ENCODE peak calls at places on chromosomes 12 and 14, in five cellular contexts. One of them, this sample, is unnamed.
A peak's percentile ranks its signal among the peaks of the same experiment; 100 is the strongest.

GRCh38 chr14:33675415-33676130 is 275.3 kb downstream of the EGLN3 start:
- DNase-seq in PC-3: peak; percentile 10
- DNase-seq in HepG2: no peak
- DNase-seq in HCT116: no peak
- DNase-seq in hepatocyte: no peak
- DNase-seq in this sample: peak; percentile 5

GRCh38 chr12:62522984-62523383 is 56.4 kb downstream of the MON2 start:
- DNase-seq in PC-3: peak; percentile 18
- DNase-seq in HepG2: no peak
- DNase-seq in HCT116: no peak
- DNase-seq in hepatocyte: no peak
- DNase-seq in this sample: no peak

GRCh38 chr12:63103489-63104131 is 47.4 kb downstream of the AVPR1A start:
- DNase-seq in PC-3: peak; percentile 65
- DNase-seq in HepG2: peak; percentile 15
- DNase-seq in HCT116: peak; percentile 16
- DNase-seq in hepatocyte: peak; percentile 46
- DNase-seq in this sample: peak; percentile 3

GRCh38 chr12:23055004-23055403 is 430.0 kb downstream of the ETNK1 start:
- DNase-seq in PC-3: peak; percentile 23
- DNase-seq in HepG2: peak; percentile 24
- DNase-seq in HCT116: peak; percentile 8
- DNase-seq in hepatocyte: peak; percentile 54
- DNase-seq in this sample: peak; percentile 54

GRCh38 chr14:68982581-68982980 is 3.5 kb upstream of the ACTN1 start:
- DNase-seq in PC-3: no peak
- DNase-seq in HepG2: no peak
- DNase-seq in HCT116: no peak
- DNase-seq in hepatocyte: no peak
- DNase-seq in this sample: no peak

GRCh38 chr14:22502007-22502406 is 87.0 kb downstream of the DAD1 start:
- DNase-seq in PC-3: peak; percentile 39
- DNase-seq in HepG2: no peak
- DNase-seq in HCT116: no peak
- DNase-seq in hepatocyte: no peak
- DNase-seq in this sample: no peak

GRCh38 chr14:99248761-99249171 is 23.2 kb downstream of the BCL11B start:
- DNase-seq in PC-3: no peak
- DNase-seq in HepG2: no peak
- DNase-seq in HCT116: no peak
- DNase-seq in hepatocyte: no peak
- DNase-seq in this sample: no peak

GRCh38 chr12:9870311-9870866 is 1.2 kb upstream of the CLEC2B start:
- DNase-seq in PC-3: peak; percentile 3
- DNase-seq in HepG2: no peak
- DNase-seq in HCT116: no peak
- DNase-seq in hepatocyte: no peak
- DNase-seq in this sample: no peak

GRCh38 chr12:55996201-55996714 is 818 bp upstream of the SUOX start:
- DNase-seq in PC-3: peak; percentile 75
- DNase-seq in HepG2: peak; percentile 67
- DNase-seq in HCT116: no peak
- DNase-seq in hepatocyte: peak; percentile 69
- DNase-seq in this sample: peak; percentile 39

GRCh38 chr12:30827406-30828055 is 72.8 kb upstream of the CAPRIN2 start:
- DNase-seq in PC-3: no peak
- DNase-seq in HepG2: no peak
- DNase-seq in HCT116: no peak
- DNase-seq in hepatocyte: no peak
- DNase-seq in this sample: no peak

GRCh38 chr14:28875937-28876910 is 109.6 kb downstream of the FOXG1 start:
- DNase-seq in PC-3: no peak
- DNase-seq in HepG2: no peak
- DNase-seq in HCT116: no peak
- DNase-seq in hepatocyte: no peak
- DNase-seq in this sample: no peak

GRCh38 chr14:52563120-52563519 is 10.5 kb downstream of the GPR137C start:
- DNase-seq in PC-3: peak; percentile 60
- DNase-seq in HepG2: no peak
- DNase-seq in HCT116: no peak
- DNase-seq in hepatocyte: no peak
- DNase-seq in this sample: peak; percentile 16

GRCh38 chr12:19113464-19113863 is 16.1 kb upstream of the PLEKHA5 start:
- DNase-seq in PC-3: no peak
- DNase-seq in HepG2: no peak
- DNase-seq in HCT116: no peak
- DNase-seq in hepatocyte: no peak
- DNase-seq in this sample: no peak

GRCh38 chr12:1034243-1034642 is 43.2 kb downstream of the ERC1 start:
- DNase-seq in PC-3: no peak
- DNase-seq in HepG2: no peak
- DNase-seq in HCT116: no peak
- DNase-seq in hepatocyte: no peak
- DNase-seq in this sample: no peak

GRCh38 chr12:129911437-129912049 is 7.7 kb upstream of the TMEM132D start:
- DNase-seq in PC-3: peak; percentile 40
- DNase-seq in HepG2: peak; percentile 30
- DNase-seq in HCT116: no peak
- DNase-seq in hepatocyte: peak; percentile 84
- DNase-seq in this sample: no peak

GRCh38 chr14:47988175-47988574 is 312.8 kb upstream of the MDGA2 start:
- DNase-seq in PC-3: no peak
- DNase-seq in HepG2: no peak
- DNase-seq in HCT116: no peak
- DNase-seq in hepatocyte: no peak
- DNase-seq in this sample: no peak

GRCh38 chr12:99157946-99158345 is 489.6 kb upstream of the GARIN6 start:
- DNase-seq in PC-3: peak; percentile 86
- DNase-seq in HepG2: no peak
- DNase-seq in HCT116: no peak
- DNase-seq in hepatocyte: no peak
- DNase-seq in this sample: no peak

GRCh38 chr12:50249464-50250229 is 33.7 kb downstream of the LIMA1 start:
- DNase-seq in PC-3: peak; percentile 29
- DNase-seq in HepG2: no peak
- DNase-seq in HCT116: no peak
- DNase-seq in hepatocyte: no peak
- DNase-seq in this sample: no peak

GRCh38 chr14:65910108-65910507 is 497.6 kb downstream of the FUT8 start:
- DNase-seq in PC-3: peak; percentile 48
- DNase-seq in HepG2: no peak
- DNase-seq in HCT116: no peak
- DNase-seq in hepatocyte: peak; percentile 53
- DNase-seq in this sample: peak; percentile 2

GRCh38 chr14:69002069-69002468 is 23.0 kb upstream of the ACTN1 start:
- DNase-seq in PC-3: peak; percentile 63
- DNase-seq in HepG2: peak; percentile 73
- DNase-seq in HCT116: no peak
- DNase-seq in hepatocyte: peak; percentile 40
- DNase-seq in this sample: peak; percentile 17

GRCh38 chr14:88245321-88245720 is 77.7 kb downstream of the KCNK10 start:
- DNase-seq in PC-3: peak; percentile 23
- DNase-seq in HepG2: no peak
- DNase-seq in HCT116: no peak
- DNase-seq in hepatocyte: peak; percentile 7
- DNase-seq in this sample: no peak

GRCh38 chr14:51419685-51420084 is 179.6 kb downstream of the TMX1 start:
- DNase-seq in PC-3: no peak
- DNase-seq in HepG2: no peak
- DNase-seq in HCT116: no peak
- DNase-seq in hepatocyte: no peak
- DNase-seq in this sample: no peak

GRCh38 chr12:53757095-53757770 is 5.5 kb upstream of the CISTR start:
- DNase-seq in PC-3: peak; percentile 80
- DNase-seq in HepG2: peak; percentile 44
- DNase-seq in HCT116: peak; percentile 58
- DNase-seq in hepatocyte: peak; percentile 78
- DNase-seq in this sample: peak; percentile 48
- TF ChIP-seq EZH2 in PC-3: no peak
- TF ChIP-seq EZH2 in HepG2: no peak
- TF ChIP-seq EZH2 in HCT116: no peak
- TF ChIP-seq EZH2 in hepatocyte: no peak
- TF ChIP-seq EZH2 in this sample: no peak

GRCh38 chr14:24900281-24900868 is 149.6 kb downstream of the STXBP6 start:
- DNase-seq in PC-3: no peak
- DNase-seq in HepG2: no peak
- DNase-seq in HCT116: no peak
- DNase-seq in hepatocyte: no peak
- DNase-seq in this sample: no peak
- H2AFZ ChIP-seq in PC-3: no peak overlapping the region
- H2AFZ ChIP-seq in HepG2: no peak overlapping the region
- H2AFZ ChIP-seq in HCT116: no peak overlapping the region
- H2AFZ ChIP-seq in hepatocyte: no peak overlapping the region
- H2AFZ ChIP-seq in this sample: no peak overlapping the region

GRCh38 chr14:105483300-105484068 is 3.2 kb upstream of the CRIP1 start:
- DNase-seq in PC-3: peak; percentile 18
- DNase-seq in HepG2: no peak
- DNase-seq in HCT116: no peak
- DNase-seq in hepatocyte: no peak
- DNase-seq in this sample: no peak

GRCh38 chr14:105482486-105483110 is 4.1 kb upstream of the CRIP1 start:
- DNase-seq in PC-3: no peak
- DNase-seq in HepG2: no peak
- DNase-seq in HCT116: no peak
- DNase-seq in hepatocyte: no peak
- DNase-seq in this sample: no peak

GRCh38 chr14:105480807-105481801 is 5.6 kb upstream of the CRIP1 start:
- DNase-seq in PC-3: peak; percentile 90
- DNase-seq in HepG2: peak; percentile 67
- DNase-seq in HCT116: peak; percentile 55
- DNase-seq in hepatocyte: peak; percentile 91
- DNase-seq in this sample: peak; percentile 80

GRCh38 chr14:105480165-105480564 is 5.5 kb downstream of the CRIP2 start:
- DNase-seq in PC-3: no peak
- DNase-seq in HepG2: no peak
- DNase-seq in HCT116: no peak
- DNase-seq in hepatocyte: no peak
- DNase-seq in this sample: no peak

GRCh38 chr14:105481886-105482454 is 4.7 kb upstream of the CRIP1 start:
- DNase-seq in PC-3: peak; percentile 96
- DNase-seq in HepG2: peak; percentile 93
- DNase-seq in HCT116: peak; percentile 95
- DNase-seq in hepatocyte: peak; percentile 96
- DNase-seq in this sample: peak; percentile 96
- TF ChIP-seq CTCF in PC-3: peak; percentile 19
- TF ChIP-seq CTCF in HepG2: peak; percentile 70
- TF ChIP-seq CTCF in HCT116: no peak
- TF ChIP-seq CTCF in hepatocyte: no peak
- TF ChIP-seq CTCF in this sample: peak; percentile 8

GRCh38 chr12:117038919-117039318 is 60.3 kb downstream of the TESC start:
- DNase-seq in PC-3: no peak
- DNase-seq in HepG2: no peak
- DNase-seq in HCT116: no peak
- DNase-seq in hepatocyte: no peak
- DNase-seq in this sample: no peak

GRCh38 chr12:117041798-117042170 is 57.4 kb downstream of the TESC start:
- DNase-seq in PC-3: no peak
- DNase-seq in HepG2: no peak
- DNase-seq in HCT116: no peak
- DNase-seq in hepatocyte: no peak
- DNase-seq in this sample: no peak

GRCh38 chr12:117039891-117040309 is 59.3 kb downstream of the TESC start:
- DNase-seq in PC-3: no peak
- DNase-seq in HepG2: no peak
- DNase-seq in HCT116: no peak
- DNase-seq in hepatocyte: no peak
- DNase-seq in this sample: no peak

GRCh38 chr12:117042171-117042809 is 56.9 kb downstream of the TESC start:
- DNase-seq in PC-3: no peak
- DNase-seq in HepG2: peak; percentile 45
- DNase-seq in HCT116: no peak
- DNase-seq in hepatocyte: peak; percentile 80
- DNase-seq in this sample: no peak

GRCh38 chr12:117040496-117040895 is 58.7 kb downstream of the TESC start:
- DNase-seq in PC-3: no peak
- DNase-seq in HepG2: no peak
- DNase-seq in HCT116: no peak
- DNase-seq in hepatocyte: no peak
- DNase-seq in this sample: no peak
- TF ChIP-seq EZH2 in PC-3: no peak
- TF ChIP-seq EZH2 in HepG2: no peak
- TF ChIP-seq EZH2 in HCT116: no peak
- TF ChIP-seq EZH2 in hepatocyte: no peak
- TF ChIP-seq EZH2 in this sample: no peak

GRCh38 chr12:91423336-91424050 is 240.9 kb upstream of the DCN start:
- DNase-seq in PC-3: no peak
- DNase-seq in HepG2: no peak
- DNase-seq in HCT116: no peak
- DNase-seq in hepatocyte: no peak
- DNase-seq in this sample: no peak

GRCh38 chr12:91422811-91423210 is 240.2 kb upstream of the DCN start:
- DNase-seq in PC-3: peak; percentile 60
- DNase-seq in HepG2: no peak
- DNase-seq in HCT116: no peak
- DNase-seq in hepatocyte: no peak
- DNase-seq in this sample: no peak

GRCh38 chr12:91424506-91424905 is 241.9 kb upstream of the DCN start:
- DNase-seq in PC-3: no peak
- DNase-seq in HepG2: no peak
- DNase-seq in HCT116: no peak
- DNase-seq in hepatocyte: no peak
- DNase-seq in this sample: no peak

GRCh38 chr12:91419809-91420208 is 237.2 kb upstream of the DCN start:
- DNase-seq in PC-3: no peak
- DNase-seq in HepG2: no peak
- DNase-seq in HCT116: no peak
- DNase-seq in hepatocyte: no peak
- DNase-seq in this sample: no peak

GRCh38 chr12:91422107-91422506 is 239.5 kb upstream of the DCN start:
- DNase-seq in PC-3: no peak
- DNase-seq in HepG2: no peak
- DNase-seq in HCT116: no peak
- DNase-seq in hepatocyte: peak; percentile 37
- DNase-seq in this sample: no peak
- H2AFZ ChIP-seq in PC-3: peak overlapping the region; percentile 7
- H2AFZ ChIP-seq in HepG2: no peak overlapping the region
- H2AFZ ChIP-seq in HCT116: no peak overlapping the region
- H2AFZ ChIP-seq in hepatocyte: no peak overlapping the region
- H2AFZ ChIP-seq in this sample: no peak overlapping the region